ENCODE peak calls at places on chromosomes 6 and 20, in nine cellular contexts. B, D, Z, X, R, N, A, W and E are unnamed samples.

GRCh38 chr6:168264593-168265335 is 54.8 kb downstream of the DACT2 start:
- DNase-seq in D (no peak), X (no peak), A (no peak), Z (no peak), R (no peak), B (no peak), N (no peak), W (no peak), E (no peak)

GRCh38 chr20:5950271-5951031 is at the start of the genes MCM8 and TRMT6:
- DNase-seq in X (peak), N (peak), Z (peak), R (peak), A (peak), D (peak), W (peak), B (peak), E (peak)

GRCh38 chr6:151112130-151112529 is 127.6 kb upstream of the AKAP12 start:
- DNase-seq in A (no peak), N (no peak), D (no peak), X (no peak), W (no peak), Z (no peak), R (no peak), B (no peak), E (no peak)

GRCh38 chr20:57369601-57370000 is 18.5 kb downstream of the RAE1 start:
- DNase-seq in A (no peak), N (no peak), Z (no peak), W (no peak), R (no peak), B (no peak), X (no peak), D (no peak), E (no peak)

GRCh38 chr6:23180504-23181293 is 611.3 kb downstream of the HDGFL1 start:
- DNase-seq in Z (no peak), B (no peak), R (peak), D (no peak), X (no peak), A (no peak), W (no peak), N (peak), E (peak)

GRCh38 chr6:151160869-151161268 is 78.9 kb upstream of the AKAP12 start:
- DNase-seq in B (no peak), W (no peak), X (no peak), Z (no peak), N (peak), R (no peak), D (no peak), A (peak), E (peak)

GRCh38 chr20:22382742-22383141 is 201.6 kb downstream of the FOXA2 start:
- DNase-seq in Z (no peak), B (no peak), A (no peak), N (no peak), X (no peak), W (no peak), D (no peak), R (no peak), E (no peak)

GRCh38 chr6:134080171-134080795 is 27.9 kb upstream of the SLC2A12 start:
- DNase-seq in B (no peak), R (no peak), W (no peak), N (no peak), D (no peak), X (no peak), Z (no peak), A (peak), E (no peak)

GRCh38 chr6:7561153-7561964 is 19.9 kb downstream of the DSP start:
- DNase-seq in X (no peak), A (peak), B (no peak), D (no peak), R (no peak), W (no peak), Z (no peak), N (no peak), E (peak)

GRCh38 chr6:33558801-33559200 is 21.3 kb downstream of the BAK1 start:
- DNase-seq in R (no peak), A (no peak), Z (no peak), D (no peak), B (no peak), X (no peak), W (no peak), N (no peak), E (no peak)

GRCh38 chr6:131058236-131058635 is 4.8 kb downstream of the EPB41L2 start:
- DNase-seq in B (no peak), N (no peak), X (no peak), A (no peak), D (no peak), R (no peak), Z (no peak), W (no peak), E (no peak)

GRCh38 chr6:131946404-131946991 is 4.7 kb downstream of the CCN2 start:
- DNase-seq in R (no peak), D (no peak), B (no peak), A (no peak), Z (no peak), W (no peak), N (no peak), X (no peak), E (no peak)

GRCh38 chr6:112636650-112637260 is 289.6 kb downstream of the RFPL4B start:
- DNase-seq in Z (no peak), W (no peak), A (no peak), D (no peak), X (no peak), N (no peak), B (no peak), R (no peak), E (no peak)

GRCh38 chr20:6660441-6660840 is 107.0 kb upstream of the BMP2 start:
- DNase-seq in N (no peak), D (no peak), W (no peak), B (no peak), R (no peak), Z (no peak), A (no peak), X (no peak), E (peak)